ENCODE peak calls at places on chromosomes 6 and 20, in eight cellular contexts. H, Y, G, K, X, F, C and P are unnamed samples.

GRCh38 chr6:161922631-161923119 is 648.8 kb upstream of the AGPAT4 start:
- DNase-seq in K (peak), C (peak), F (peak), Y (no peak), H (peak), X (peak), G (peak), P (peak)

GRCh38 chr20:32987044-32987825 is 17.0 kb downstream of the SUN5 start:
- DNase-seq in Y (no peak), X (no peak), H (no peak), F (no peak), C (no peak), K (no peak), G (no peak), P (no peak)

GRCh38 chr6:14689639-14690038 is 556.2 kb upstream of the JARID2 start:
- DNase-seq in X (no peak), G (no peak), K (no peak), F (no peak), C (no peak), Y (no peak), H (no peak), P (no peak)

GRCh38 chr6:98670045-98670746 is 164.2 kb upstream of the POU3F2 start:
- DNase-seq in K (no peak), G (no peak), C (no peak), X (no peak), F (no peak), Y (no peak), H (no peak), P (no peak)

GRCh38 chr6:150301871-150302800 is 66.7 kb upstream of the IYD start:
- DNase-seq in H (no peak), Y (no peak), K (no peak), F (no peak), X (no peak), C (peak), G (no peak), P (peak)

GRCh38 chr6:108524528-108525218 is 36.0 kb upstream of the FOXO3 start:
- DNase-seq in H (no peak), C (no peak), Y (no peak), G (no peak), K (no peak), X (no peak), F (no peak), P (no peak)

GRCh38 chr6:29926081-29926794 is 16.1 kb upstream of the HLA-A start:
- DNase-seq in K (no peak), H (no peak), X (no peak), C (peak), F (no peak), Y (no peak), G (no peak), P (peak)

GRCh38 chr6:129331450-129332138 is 378.4 kb downstream of the ARHGAP18 start:
- DNase-seq in H (no peak), K (no peak), Y (no peak), F (no peak), C (peak), X (no peak), G (no peak), P (no peak)

GRCh38 chr6:45438156-45438555 is 60.4 kb upstream of the SUPT3H start:
- DNase-seq in C (no peak), Y (no peak), F (no peak), K (no peak), G (no peak), X (no peak), H (no peak), P (no peak)

GRCh38 chr6:155755452-155755851 is 299.8 kb upstream of the NOX3 start:
- DNase-seq in Y (no peak), X (no peak), K (no peak), C (no peak), F (no peak), H (no peak), G (no peak), P (no peak)

GRCh38 chr6:10559492-10560150 is 38.5 kb downstream of the GCNT2 start:
- DNase-seq in X (no peak), H (no peak), Y (no peak), K (no peak), F (no peak), C (no peak), G (no peak), P (no peak)

GRCh38 chr6:53615633-53616449 is 49.7 kb downstream of the KLHL31 start:
- DNase-seq in K (no peak), G (no peak), H (no peak), X (no peak), C (peak), F (peak), Y (no peak), P (peak)

GRCh38 chr6:37171141-37171969 is 1.4 kb downstream of the PIM1 start:
- DNase-seq in Y (no peak), H (peak), C (peak), F (no peak), X (peak), G (peak), K (peak), P (peak)

GRCh38 chr6:49423817-49424216 is 39.2 kb downstream of the MMUT start:
- DNase-seq in X (no peak), G (peak), C (peak), H (no peak), K (no peak), Y (no peak), F (no peak), P (peak)

GRCh38 chr20:12970372-12970821 is 38.4 kb upstream of the SPTLC3 start:
- DNase-seq in G (no peak), H (peak), K (no peak), F (peak), Y (no peak), X (peak), C (peak), P (peak)

GRCh38 chr20:44692932-44693476 is 22.2 kb upstream of the CCN5 start:
- DNase-seq in Y (no peak), H (no peak), X (no peak), K (peak), G (no peak), C (peak), F (peak), P (peak)

GRCh38 chr6:154815938-154816820 is 83.0 kb downstream of the SCAF8 start:
- DNase-seq in Y (no peak), H (no peak), K (no peak), F (no peak), X (no peak), C (no peak), G (no peak), P (no peak)

GRCh38 chr6:143757346-143757832 is 79.6 kb downstream of the PHACTR2 start:
- DNase-seq in X (no peak), K (no peak), C (no peak), H (no peak), Y (no peak), F (no peak), G (no peak), P (no peak)

GRCh38 chr6:27872634-27873028 is 39.6 kb downstream of the OR2B2 start:
- DNase-seq in Y (no peak), H (peak), G (no peak), C (no peak), K (no peak), F (no peak), X (no peak), P (peak)

GRCh38 chr20:9903048-9903651 is 64.3 kb upstream of the PAK5 start:
- DNase-seq in Y (no peak), G (no peak), F (no peak), X (no peak), H (peak), C (peak), K (peak), P (peak)

GRCh38 chr20:44609511-44610312 is 27.3 kb downstream of the PKIG start:
- DNase-seq in G (peak), H (peak), F (peak), Y (peak), X (peak), K (peak), C (peak), P (peak)

GRCh38 chr6:32086661-32087573 is 22.2 kb downstream of the TNXB start:
- DNase-seq in Y (no peak), H (no peak), G (no peak), X (no peak), C (peak), F (peak), K (no peak), P (peak)

GRCh38 chr20:44180814-44181213 is 6.2 kb downstream of the JPH2 start:
- DNase-seq in F (no peak), X (no peak), C (no peak), G (no peak), H (no peak), Y (no peak), K (no peak), P (no peak)

GRCh38 chr6:111252451-111252850 is 165.1 kb downstream of the SLC16A10 start:
- DNase-seq in X (no peak), G (no peak), F (no peak), Y (no peak), C (no peak), K (no peak), H (no peak), P (no peak)

GRCh38 chr6:170083236-170084051 is 207.4 kb downstream of the DLL1 start:
- DNase-seq in G (no peak), K (no peak), X (no peak), F (no peak), H (no peak), Y (no peak), C (no peak), P (no peak)

GRCh38 chr20:14310977-14311654 is 26.3 kb downstream of the FLRT3 start:
- DNase-seq in H (no peak), G (no peak), Y (no peak), X (no peak), K (no peak), F (no peak), C (no peak), P (no peak)

GRCh38 chr20:44003609-44004008 is 89.0 kb downstream of the TOX2 start:
- DNase-seq in X (no peak), G (no peak), F (no peak), C (no peak), Y (no peak), K (no peak), H (no peak), P (no peak)

GRCh38 chr6:496649-497048 is 105.1 kb downstream of the IRF4 start:
- DNase-seq in C (no peak), F (no peak), X (peak), K (no peak), Y (no peak), H (no peak), G (no peak), P (no peak)

GRCh38 chr20:61628901-61629300 is 376.8 kb downstream of the CDH4 start:
- DNase-seq in Y (peak), F (no peak), C (no peak), X (no peak), G (peak), K (no peak), H (no peak), P (no peak)

GRCh38 chr20:47551841-47552240 is 50.2 kb downstream of the NCOA3 start:
- DNase-seq in G (peak), H (peak), K (no peak), F (no peak), C (peak), Y (no peak), X (no peak), P (no peak)

GRCh38 chr6:104325341-104326172 is 534.2 kb downstream of the HACE1 start:
- DNase-seq in C (peak), G (peak), K (no peak), Y (no peak), H (peak), F (no peak), X (peak), P (peak)

GRCh38 chr6:21438237-21438985 is 155.1 kb upstream of the SOX4 start:
- DNase-seq in K (no peak), G (no peak), X (no peak), F (no peak), H (no peak), C (peak), Y (no peak), P (peak)

GRCh38 chr6:130593948-130594347 is 228.1 kb downstream of the TMEM200A start:
- DNase-seq in F (no peak), X (no peak), Y (no peak), G (no peak), H (no peak), C (no peak), K (no peak), P (no peak)

GRCh38 chr20:62219992-62220665 is at the start of gene HRH3:
- DNase-seq in X (peak), C (no peak), H (peak), Y (peak), K (peak), F (no peak), G (peak), P (no peak)

GRCh38 chr6:77609106-77609505 is 43.7 kb upstream of the MEI4 start:
- DNase-seq in Y (no peak), X (no peak), H (no peak), F (no peak), C (no peak), G (no peak), K (no peak), P (no peak)

GRCh38 chr6:32152414-32153251 is 894 bp upstream of the PRRT1 start:
- DNase-seq in G (no peak), X (peak), K (no peak), Y (no peak), F (no peak), H (no peak), C (no peak), P (no peak)

GRCh38 chr6:52595000-52595795 is 18.3 kb upstream of the TRAM2 start:
- DNase-seq in F (peak), X (no peak), G (no peak), H (peak), C (peak), K (peak), Y (peak), P (peak)